ENCODE peak calls at places on chromosomes 12 and 14, in five cellular contexts. J is anterior cingulate cortex; O is omental fat pad; R is activated CD4-positive, alpha-beta T cell treated with anti-CD3 and anti-CD28 coated beads, Interleukin-2, amount 50 U/mL, for 24 hours; S is germinal center. H is an unnamed sample.

GRCh38 chr14:91754185-91754584 is 22.3 kb upstream of the CATSPERB start:
- DNase-seq in J (no peak), S (no peak), O (no peak), R (no peak), H (no peak)

GRCh38 chr14:31582286-31582691 is 21.1 kb downstream of the NUBPL start:
- DNase-seq in O (no peak), J (no peak), R (no peak), S (no peak), H (peak; percentile 4)

GRCh38 chr12:94550964-94551363 is 91.3 kb upstream of the CEP83 start:
- DNase-seq in R (no peak), O (no peak), S (no peak), J (no peak), H (no peak)

GRCh38 chr14:100239200-100239839 is 376 bp downstream of the YY1 start:
- DNase-seq in R (no peak), S (no peak), J (no peak), O (no peak), H (no peak)

GRCh38 chr12:101173197-101173749 is 36.8 kb downstream of the SLC5A8 start:
- DNase-seq in R (no peak), J (no peak), O (no peak), S (no peak), H (no peak)

GRCh38 chr14:49670475-49670874 is 17.5 kb downstream of the POLE2 start:
- DNase-seq in R (no peak), S (no peak), O (no peak), J (no peak), H (no peak)

GRCh38 chr12:107359382-107359781 is 266.0 kb upstream of the CRY1 start:
- DNase-seq in O (no peak), J (no peak), S (no peak), R (no peak), H (no peak)

GRCh38 chr14:75197338-75197737 is 20.9 kb upstream of the TMED10 start:
- DNase-seq in O (no peak), S (no peak), J (no peak), R (no peak), H (no peak)

GRCh38 chr12:125443316-125443715 is 378.1 kb downstream of the AACS start:
- DNase-seq in S (no peak), J (no peak), R (no peak), O (no peak), H (no peak)

GRCh38 chr14:28626780-28627179 is 139.8 kb upstream of the FOXG1 start:
- DNase-seq in O (no peak), J (no peak), R (no peak), S (no peak), H (no peak)

GRCh38 chr12:51855586-51856428 is 7.3 kb upstream of the FIGNL2 start:
- DNase-seq in J (no peak), S (no peak), O (no peak), R (no peak), H (no peak)

GRCh38 chr14:79997509-79998210 is 213.6 kb downstream of the DIO2 start:
- DNase-seq in S (no peak), J (no peak), O (no peak), R (no peak), H (no peak)